ENCODE peak calls at places on chromosomes 6 and 20, in four cellular contexts. One of them, this sample, is unnamed.

GRCh38 chr6:6717008-6717763 is 128.7 kb downstream of the LY86 start:
- DNase-seq in Ammon's horn: no peak
- DNase-seq in A172: no peak
- DNase-seq in ELR: no peak
- DNase-seq in this sample: no peak

GRCh38 chr6:80163754-80164187 is 57.3 kb downstream of the BCKDHB start:
- DNase-seq in ELR: peak
- DNase-seq in Ammon's horn: no peak
- DNase-seq in A172: peak
- DNase-seq in this sample: peak

GRCh38 chr6:149181304-149181703 is 136.2 kb upstream of the TAB2 start:
- DNase-seq in Ammon's horn: no peak
- DNase-seq in ELR: no peak
- DNase-seq in A172: no peak
- DNase-seq in this sample: no peak

GRCh38 chr6:34436803-34437643 is 11.2 kb upstream of the RPS10 start:
- DNase-seq in A172: no peak
- DNase-seq in ELR: no peak
- DNase-seq in Ammon's horn: no peak
- DNase-seq in this sample: no peak

GRCh38 chr6:169363590-169363989 is 109.9 kb upstream of the THBS2 start:
- DNase-seq in A172: no peak
- DNase-seq in Ammon's horn: no peak
- DNase-seq in ELR: peak
- DNase-seq in this sample: no peak

GRCh38 chr20:9927224-9927623 is 88.3 kb upstream of the PAK5 start:
- DNase-seq in Ammon's horn: no peak
- DNase-seq in A172: no peak
- DNase-seq in ELR: no peak
- DNase-seq in this sample: no peak

GRCh38 chr6:159103396-159104162 is 58.8 kb upstream of the TAGAP start:
- DNase-seq in ELR: no peak
- DNase-seq in A172: no peak
- DNase-seq in Ammon's horn: no peak
- DNase-seq in this sample: no peak

GRCh38 chr6:105603779-105604592 is 201.1 kb upstream of the PREP start:
- DNase-seq in Ammon's horn: peak
- DNase-seq in A172: peak
- DNase-seq in ELR: no peak
- DNase-seq in this sample: no peak

GRCh38 chr6:116616757-116617093 is 446 bp downstream of the RSPH4A start:
- DNase-seq in A172: no peak
- DNase-seq in Ammon's horn: peak
- DNase-seq in ELR: peak
- DNase-seq in this sample: peak

GRCh38 chr6:34970487-34970886 is 81.4 kb downstream of the ANKS1A start:
- DNase-seq in Ammon's horn: no peak
- DNase-seq in A172: no peak
- DNase-seq in ELR: peak
- DNase-seq in this sample: no peak

This sample was measured in kidney tubule cell.